ENCODE peak calls at places on chromosome 19, in seven cellular contexts. D is epithelial cell of proximal tubule; T is activated T-cell treated with anti-CD3 and anti-CD28 coated beads, Interleukin-2, amount 50 U/mL, for 72 hours; F is colonic mucosa; J is activated naive CD4-positive, alpha-beta T cell; B is activated CD4-positive, alpha-beta T cell treated with anti-CD3 and anti-CD28 coated beads, Interleukin-2, amount 10 ng/mL, durations not matched to agents 7 days and 5 days; W is cardiac fibroblast. L is an unnamed sample.

GRCh38 chr19:7852851-7853759 is 21.1 kb downstream of the PRR36 start:
- DNase-seq in D (no peak), T (peak), F (peak), J (peak), B (peak), W (peak), L (peak)

GRCh38 chr19:4598712-4599111 is 39.2 kb upstream of the SEMA6B start:
- DNase-seq in D (no peak), T (no peak), F (no peak), J (no peak), B (no peak), W (no peak), L (no peak)

GRCh38 chr19:46351241-46352041 is 4.6 kb downstream of the PPP5C start:
- DNase-seq in D (no peak), T (peak), F (peak), J (no peak), B (peak), W (peak), L (peak)

GRCh38 chr19:16330811-16331690 is 6.4 kb downstream of the KLF2 start:
- DNase-seq in D (no peak), T (peak), F (no peak), J (no peak), B (no peak), W (peak), L (no peak)

GRCh38 chr19:12788025-12788681 is 3.1 kb upstream of the JUNB start:
- DNase-seq in D (no peak), T (no peak), F (no peak), J (no peak), B (no peak), W (no peak), L (no peak)

GRCh38 chr19:18416778-18417249 is 2.4 kb upstream of the SSBP4 start:
- DNase-seq in D (no peak), T (peak), F (peak), J (no peak), B (peak), W (peak), L (peak)

GRCh38 chr19:56988271-56988670 is 131.5 kb upstream of the USP29 start:
- DNase-seq in D (no peak), T (no peak), F (no peak), J (no peak), B (no peak), W (no peak), L (no peak)

GRCh38 chr19:52190679-52191293 is 934 bp downstream of the PPP2R1A start:
- DNase-seq in D (no peak), T (no peak), F (peak), J (no peak), B (no peak), W (peak), L (peak)

GRCh38 chr19:49512970-49513745 is 697 bp downstream of the FCGRT start:
- DNase-seq in D (no peak), T (peak), F (peak), J (no peak), B (no peak), W (no peak), L (peak)

GRCh38 chr19:38219221-38219620 is 4.8 kb downstream of the DPF1 start:
- DNase-seq in D (no peak), T (no peak), F (no peak), J (no peak), B (no peak), W (no peak), L (no peak)

GRCh38 chr19:57362997-57363705 is at the start of the genes TRAPPC2B and ZNF547:
- DNase-seq in D (peak), T (peak), F (peak), J (peak), B (peak), W (peak), L (peak)

GRCh38 chr19:46049597-46049996 is 8.8 kb upstream of the IGFL4 start:
- DNase-seq in D (no peak), T (no peak), F (no peak), J (no peak), B (no peak), W (no peak), L (no peak)

GRCh38 chr19:49893135-49893534 is 3.6 kb downstream of the IL4I1 start:
- DNase-seq in D (no peak), T (no peak), F (no peak), J (no peak), B (no peak), W (no peak), L (no peak)

GRCh38 chr19:51158474-51159129 is 16.5 kb downstream of the SIGLEC7 start:
- DNase-seq in D (no peak), T (peak), F (peak), J (peak), B (peak), W (peak), L (peak)

GRCh38 chr19:35789978-35790944 is 14.9 kb downstream of the ARHGAP33 start:
- DNase-seq in D (no peak), T (no peak), F (no peak), J (no peak), B (no peak), W (no peak), L (no peak)

GRCh38 chr19:39172700-39173501 is 23.9 kb upstream of the NCCRP1 start:
- DNase-seq in D (no peak), T (no peak), F (no peak), J (no peak), B (no peak), W (no peak), L (no peak)

GRCh38 chr19:30387311-30388115 is 15.3 kb downstream of the ZNF536 start:
- DNase-seq in D (no peak), T (no peak), F (no peak), J (no peak), B (no peak), W (no peak), L (peak)

GRCh38 chr19:48630289-48631036 is 6.7 kb downstream of the DBP start:
- DNase-seq in D (no peak), T (no peak), F (peak), J (no peak), B (no peak), W (peak), L (peak)

GRCh38 chr19:29795461-29795860 is 16.3 kb upstream of the CCNE1 start:
- DNase-seq in D (no peak), T (no peak), F (no peak), J (no peak), B (no peak), W (no peak), L (no peak)

GRCh38 chr19:43625918-43626579 is 6.6 kb upstream of the ZNF428 start:
- DNase-seq in D (no peak), T (no peak), F (peak), J (no peak), B (no peak), W (peak), L (no peak)

GRCh38 chr19:16638666-16639065 is 10.7 kb upstream of the MED26 start:
- DNase-seq in D (no peak), T (no peak), F (no peak), J (no peak), B (no peak), W (no peak), L (no peak)

GRCh38 chr19:8399681-8400188 is 9.6 kb downstream of the RAB11B start:
- DNase-seq in D (no peak), T (no peak), F (no peak), J (no peak), B (no peak), W (no peak), L (peak)